ENCODE peak calls at places on chromosomes 2 and 18, in five cellular contexts. One of them, this sample, is unnamed.

GRCh38 chr2:12498703-12499102 is 218.0 kb upstream of the TRIB2 start:
- DNase-seq in GM23248: peak
- DNase-seq in neural progenitor cell: no peak
- DNase-seq in hepatocyte: no peak
- DNase-seq in HCT116: no peak
- DNase-seq in this sample: peak

GRCh38 chr2:142603761-142604160 is 273.7 kb upstream of the KYNU start:
- DNase-seq in GM23248: peak
- DNase-seq in neural progenitor cell: no peak
- DNase-seq in hepatocyte: no peak
- DNase-seq in HCT116: no peak
- DNase-seq in this sample: peak

GRCh38 chr2:130776550-130776949 is 21.2 kb downstream of the AMER3 start:
- DNase-seq in GM23248: no peak
- DNase-seq in neural progenitor cell: no peak
- DNase-seq in hepatocyte: no peak
- DNase-seq in HCT116: no peak
- DNase-seq in this sample: no peak

GRCh38 chr2:106232633-106233032 is 38.5 kb upstream of the UXS1 start:
- DNase-seq in GM23248: no peak
- DNase-seq in neural progenitor cell: no peak
- DNase-seq in hepatocyte: no peak
- DNase-seq in HCT116: no peak
- DNase-seq in this sample: no peak

GRCh38 chr2:23385351-23385747 is 370 bp downstream of the KLHL29 start:
- DNase-seq in GM23248: peak
- DNase-seq in neural progenitor cell: peak
- DNase-seq in hepatocyte: peak
- DNase-seq in HCT116: no peak
- DNase-seq in this sample: peak

GRCh38 chr2:28387082-28387960 is 5.3 kb upstream of the FOSL2 start:
- DNase-seq in GM23248: peak
- DNase-seq in neural progenitor cell: no peak
- DNase-seq in hepatocyte: no peak
- DNase-seq in HCT116: no peak
- DNase-seq in this sample: no peak

GRCh38 chr2:155748126-155748525 is 584.4 kb downstream of the NR4A2 start:
- DNase-seq in GM23248: no peak
- DNase-seq in neural progenitor cell: no peak
- DNase-seq in hepatocyte: no peak
- DNase-seq in HCT116: no peak
- DNase-seq in this sample: no peak

GRCh38 chr2:11038641-11039040 is 116.6 kb upstream of the SLC66A3 start:
- DNase-seq in GM23248: no peak
- DNase-seq in neural progenitor cell: no peak
- DNase-seq in hepatocyte: no peak
- DNase-seq in HCT116: no peak
- DNase-seq in this sample: no peak

GRCh38 chr2:66845307-66845706 is 410.4 kb downstream of the MEIS1 start:
- DNase-seq in GM23248: peak
- DNase-seq in neural progenitor cell: no peak
- DNase-seq in hepatocyte: no peak
- DNase-seq in HCT116: no peak
- DNase-seq in this sample: peak

GRCh38 chr18:5508821-5509220 is 35.0 kb downstream of the EPB41L3 start:
- DNase-seq in GM23248: peak
- DNase-seq in neural progenitor cell: no peak
- DNase-seq in hepatocyte: no peak
- DNase-seq in HCT116: no peak
- DNase-seq in this sample: no peak

GRCh38 chr2:68560583-68560982 is 82.8 kb upstream of the PROKR1 start:
- DNase-seq in GM23248: no peak
- DNase-seq in neural progenitor cell: no peak
- DNase-seq in hepatocyte: no peak
- DNase-seq in HCT116: no peak
- DNase-seq in this sample: no peak

GRCh38 chr18:22703883-22704626 is 229.1 kb upstream of the RBBP8 start:
- DNase-seq in GM23248: peak
- DNase-seq in neural progenitor cell: peak
- DNase-seq in hepatocyte: peak
- DNase-seq in HCT116: peak
- DNase-seq in this sample: peak

GRCh38 chr2:191148766-191149165 is 2.0 kb downstream of the STAT4 start:
- DNase-seq in GM23248: no peak
- DNase-seq in neural progenitor cell: no peak
- DNase-seq in hepatocyte: no peak
- DNase-seq in HCT116: no peak
- DNase-seq in this sample: no peak

GRCh38 chr2:129912871-129913694 is 66.4 kb upstream of the RAB6C start:
- DNase-seq in GM23248: no peak
- DNase-seq in neural progenitor cell: no peak
- DNase-seq in hepatocyte: no peak
- DNase-seq in HCT116: no peak
- DNase-seq in this sample: no peak

GRCh38 chr2:229887441-229887840 is 34.4 kb downstream of the TRIP12 start:
- DNase-seq in GM23248: no peak
- DNase-seq in neural progenitor cell: no peak
- DNase-seq in hepatocyte: no peak
- DNase-seq in HCT116: no peak
- DNase-seq in this sample: no peak

GRCh38 chr2:14257801-14258507 is 374.6 kb upstream of the LRATD1 start:
- DNase-seq in GM23248: no peak
- DNase-seq in neural progenitor cell: no peak
- DNase-seq in hepatocyte: no peak
- DNase-seq in HCT116: no peak
- DNase-seq in this sample: no peak

GRCh38 chr2:32752952-32753351 is 125.1 kb downstream of the TTC27 start:
- DNase-seq in GM23248: no peak
- DNase-seq in neural progenitor cell: no peak
- DNase-seq in hepatocyte: no peak
- DNase-seq in HCT116: no peak
- DNase-seq in this sample: no peak

GRCh38 chr2:14634223-14634884 is 1.8 kb downstream of the LRATD1 start:
- DNase-seq in GM23248: peak
- DNase-seq in neural progenitor cell: peak
- DNase-seq in hepatocyte: peak
- DNase-seq in HCT116: no peak
- DNase-seq in this sample: peak

GRCh38 chr2:72994282-72994990 is 77.1 kb downstream of the SFXN5 start:
- DNase-seq in GM23248: no peak
- DNase-seq in neural progenitor cell: no peak
- DNase-seq in hepatocyte: no peak
- DNase-seq in HCT116: no peak
- DNase-seq in this sample: no peak

GRCh38 chr2:42867093-42868065 is 75.0 kb upstream of the HAAO start:
- DNase-seq in GM23248: no peak
- DNase-seq in neural progenitor cell: no peak
- DNase-seq in hepatocyte: no peak
- DNase-seq in HCT116: no peak
- DNase-seq in this sample: no peak

GRCh38 chr2:105950521-105951389 is 206.0 kb downstream of the NCK2 start:
- DNase-seq in GM23248: peak
- DNase-seq in neural progenitor cell: peak
- DNase-seq in hepatocyte: peak
- DNase-seq in HCT116: no peak
- DNase-seq in this sample: peak

GRCh38 chr2:2850218-2850850 is 519.3 kb upstream of the MYT1L start:
- DNase-seq in GM23248: no peak
- DNase-seq in neural progenitor cell: no peak
- DNase-seq in hepatocyte: no peak
- DNase-seq in HCT116: no peak
- DNase-seq in this sample: no peak

GRCh38 chr18:2508678-2509077 is 62.6 kb downstream of the METTL4 start:
- DNase-seq in GM23248: no peak
- DNase-seq in neural progenitor cell: no peak
- DNase-seq in hepatocyte: no peak
- DNase-seq in HCT116: no peak
- DNase-seq in this sample: no peak

GRCh38 chr18:71678144-71678543 is 866.0 kb downstream of the CBLN2 start:
- DNase-seq in GM23248: no peak
- DNase-seq in neural progenitor cell: no peak
- DNase-seq in hepatocyte: no peak
- DNase-seq in HCT116: no peak
- DNase-seq in this sample: no peak

GRCh38 chr18:76721207-76721996 is 101.0 kb upstream of the ZNF236 start:
- DNase-seq in GM23248: no peak
- DNase-seq in neural progenitor cell: no peak
- DNase-seq in hepatocyte: no peak
- DNase-seq in HCT116: no peak
- DNase-seq in this sample: no peak

GRCh38 chr2:156890498-156891148 is 366.9 kb upstream of the GALNT5 start:
- DNase-seq in GM23248: no peak
- DNase-seq in neural progenitor cell: no peak
- DNase-seq in hepatocyte: peak
- DNase-seq in HCT116: no peak
- DNase-seq in this sample: no peak

GRCh38 chr2:172674034-172674967 is 61.3 kb upstream of the RAPGEF4 start:
- DNase-seq in GM23248: peak
- DNase-seq in neural progenitor cell: peak
- DNase-seq in hepatocyte: peak
- DNase-seq in HCT116: no peak
- DNase-seq in this sample: peak

GRCh38 chr18:51447351-51447896 is 249.9 kb upstream of the MEX3C start:
- DNase-seq in GM23248: no peak
- DNase-seq in neural progenitor cell: no peak
- DNase-seq in hepatocyte: peak
- DNase-seq in HCT116: no peak
- DNase-seq in this sample: no peak

GRCh38 chr18:31954349-31954748 is 11.4 kb upstream of the TRAPPC8 start:
- DNase-seq in GM23248: no peak
- DNase-seq in neural progenitor cell: no peak
- DNase-seq in hepatocyte: peak
- DNase-seq in HCT116: no peak
- DNase-seq in this sample: no peak

GRCh38 chr2:40554665-40555294 is 102.9 kb upstream of the SLC8A1 start:
- DNase-seq in GM23248: peak
- DNase-seq in neural progenitor cell: peak
- DNase-seq in hepatocyte: peak
- DNase-seq in HCT116: peak
- DNase-seq in this sample: peak

DNA sequence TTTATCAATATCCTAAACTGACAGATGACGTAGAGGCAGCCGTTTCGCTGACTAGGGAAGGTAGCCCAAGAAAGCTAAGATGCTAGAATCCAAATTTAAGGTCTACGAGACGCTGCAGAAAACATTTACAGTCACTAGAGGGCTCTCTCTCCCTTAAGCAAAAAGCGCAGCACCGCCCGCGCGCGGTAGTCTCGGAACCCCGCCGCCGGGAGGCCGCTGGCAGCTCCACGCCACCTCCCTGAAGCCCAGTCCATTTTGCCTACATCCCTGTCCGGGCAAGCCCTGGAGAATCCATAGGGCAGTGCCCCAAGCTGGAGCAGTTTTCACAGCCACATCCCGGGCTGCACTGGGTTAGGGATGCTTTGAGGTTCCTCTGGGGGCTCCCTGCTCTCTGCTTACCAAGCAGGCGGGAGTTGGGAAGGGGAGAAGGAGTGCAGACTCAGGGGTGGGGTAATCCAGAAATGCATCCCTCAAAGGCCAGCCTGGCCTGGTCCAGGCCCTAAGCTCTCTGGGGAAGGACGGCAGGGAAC is 1.5 kb upstream of the DPYSL5 start:
- DNase-seq in GM23248: peak
- DNase-seq in neural progenitor cell: peak
- DNase-seq in hepatocyte: peak
- DNase-seq in HCT116: peak
- DNase-seq in this sample: peak
- TF ChIP-seq EZH2 in GM23248: no peak
- TF ChIP-seq EZH2 in neural progenitor cell: no peak
- TF ChIP-seq EZH2 in hepatocyte: no peak
- TF ChIP-seq EZH2 in HCT116: no peak
- TF ChIP-seq EZH2 in this sample: no peak

GRCh38 chr2:85221291-85221690 is 88.1 kb downstream of the TCF7L1 start:
- DNase-seq in GM23248: peak
- DNase-seq in neural progenitor cell: no peak
- DNase-seq in hepatocyte: no peak
- DNase-seq in HCT116: no peak
- DNase-seq in this sample: no peak
- TF ChIP-seq EZH2 in GM23248: no peak
- TF ChIP-seq EZH2 in neural progenitor cell: no peak
- TF ChIP-seq EZH2 in hepatocyte: no peak
- TF ChIP-seq EZH2 in HCT116: no peak
- TF ChIP-seq EZH2 in this sample: no peak

GRCh38 chr2:216011320-216011849 is 2.0 kb downstream of the MREG start:
- DNase-seq in GM23248: no peak
- DNase-seq in neural progenitor cell: no peak
- DNase-seq in hepatocyte: no peak
- DNase-seq in HCT116: no peak
- DNase-seq in this sample: no peak

GRCh38 chr2:216006164-216006663 is 7.1 kb downstream of the MREG start:
- DNase-seq in GM23248: peak
- DNase-seq in neural progenitor cell: peak
- DNase-seq in hepatocyte: no peak
- DNase-seq in HCT116: no peak
- DNase-seq in this sample: peak

GRCh38 chr2:216004408-216005283 is 8.7 kb downstream of the MREG start:
- DNase-seq in GM23248: no peak
- DNase-seq in neural progenitor cell: no peak
- DNase-seq in hepatocyte: no peak
- DNase-seq in HCT116: no peak
- DNase-seq in this sample: no peak

GRCh38 chr2:216012133-216012829 is 1.1 kb downstream of the MREG start:
- DNase-seq in GM23248: peak
- DNase-seq in neural progenitor cell: no peak
- DNase-seq in hepatocyte: peak
- DNase-seq in HCT116: no peak
- DNase-seq in this sample: no peak

DNA sequence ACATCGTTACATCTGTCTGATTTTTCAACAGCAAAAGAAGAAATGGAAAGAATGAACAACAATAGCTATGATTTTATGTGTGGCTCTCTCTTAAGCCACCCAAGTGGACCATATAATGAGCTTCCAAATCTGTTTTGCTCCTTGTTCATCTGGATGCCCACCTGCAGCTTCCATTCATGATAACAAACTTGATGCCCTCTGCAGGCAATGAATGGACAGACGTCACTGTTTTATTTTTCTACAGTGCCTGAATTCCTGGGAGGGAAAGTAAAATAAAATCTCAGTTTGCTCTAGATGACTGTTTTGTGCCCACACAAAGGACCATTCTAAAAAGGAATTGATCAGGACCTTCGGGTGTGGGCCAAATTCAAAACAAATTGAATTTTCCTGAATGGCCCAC is 5.0 kb downstream of the MREG start:
- DNase-seq in GM23248: no peak
- DNase-seq in neural progenitor cell: no peak
- DNase-seq in hepatocyte: no peak
- DNase-seq in HCT116: no peak
- DNase-seq in this sample: no peak
- TF ChIP-seq EZH2 in GM23248: no peak
- TF ChIP-seq EZH2 in neural progenitor cell: no peak
- TF ChIP-seq EZH2 in hepatocyte: no peak
- TF ChIP-seq EZH2 in HCT116: no peak
- TF ChIP-seq EZH2 in this sample: no peak

GRCh38 chr2:127479219-127479825 is 47.0 kb downstream of the IWS1 start:
- DNase-seq in GM23248: peak
- DNase-seq in neural progenitor cell: peak
- DNase-seq in hepatocyte: peak
- DNase-seq in HCT116: peak
- DNase-seq in this sample: peak
- TF ChIP-seq EZH2 in GM23248: no peak
- TF ChIP-seq EZH2 in neural progenitor cell: no peak
- TF ChIP-seq EZH2 in hepatocyte: no peak
- TF ChIP-seq EZH2 in HCT116: no peak
- TF ChIP-seq EZH2 in this sample: no peak

This sample was measured in A673.